ENCODE peak calls at places on chromosome 5, in nine cellular contexts. V is fibroblast of mammary gland; A is stimulated activated CD4-positive, alpha-beta T cell treated with anti-CD3 and anti-CD28 coated beads, Interleukin-2, amount 100 ng/mL, for 48 hours; E is stimulated activated CD8-positive, alpha-beta memory T cell treated with anti-CD3 and anti-CD28 coated beads, Interleukin-15, amount 100 ng/mL, for 1 hour; T is EH; W is AG04450; G is NCI-H2107; J is activated CD8-positive, alpha-beta memory T cell treated with anti-CD3 and anti-CD28 coated beads, Interleukin-2, amount 10 ng/mL, durations not matched to agents 7 days and 5 days; F is nucleus accumbens. S is an unnamed sample.

GRCh38 chr5:1769752-1770442 is 29.7 kb downstream of the MRPL36 start:
- DNase-seq in V (no peak), A (no peak), E (no peak), T (no peak), W (no peak), G (no peak), J (no peak), F (no peak), S (no peak)

GRCh38 chr5:10192309-10192708 is 57.4 kb downstream of the ATPSCKMT start:
- DNase-seq in V (peak), A (no peak), E (no peak), T (peak), W (peak), G (no peak), J (no peak), F (no peak), S (no peak)

GRCh38 chr5:14730881-14731280 is 66.4 kb downstream of the OTULIN start:
- DNase-seq in V (no peak), A (no peak), E (no peak), T (no peak), W (no peak), G (no peak), J (no peak), F (no peak), S (no peak)

GRCh38 chr5:151020304-151021031 is at the start of gene GPX3:
- DNase-seq in V (no peak), A (no peak), E (no peak), T (peak), W (no peak), G (no peak), J (no peak), F (peak), S (no peak)

GRCh38 chr5:38094889-38095288 is 163.5 kb upstream of the EGFLAM start:
- DNase-seq in V (no peak), A (no peak), E (no peak), T (no peak), W (no peak), G (no peak), J (no peak), F (no peak), S (no peak)

GRCh38 chr5:150788974-150789373 is 10.4 kb downstream of the SMIM3 start:
- DNase-seq in V (no peak), A (no peak), E (no peak), T (no peak), W (no peak), G (no peak), J (no peak), F (no peak), S (no peak)

GRCh38 chr5:77397686-77398300 is 94.3 kb downstream of the WDR41 start:
- DNase-seq in V (no peak), A (no peak), E (no peak), T (peak), W (no peak), G (no peak), J (no peak), F (no peak), S (no peak)

GRCh38 chr5:6197427-6197826 is 180.9 kb downstream of the MED10 start:
- DNase-seq in V (no peak), A (no peak), E (no peak), T (no peak), W (no peak), G (no peak), J (no peak), F (no peak), S (no peak)

GRCh38 chr5:1998348-1998669 is 115.6 kb upstream of the IRX4 start:
- DNase-seq in V (no peak), A (no peak), E (no peak), T (no peak), W (no peak), G (no peak), J (no peak), F (no peak), S (no peak)

GRCh38 chr5:115920171-115920725 is 42.0 kb upstream of the LVRN start:
- DNase-seq in V (peak), A (no peak), E (no peak), T (no peak), W (no peak), G (no peak), J (no peak), F (no peak), S (no peak)

GRCh38 chr5:43041669-43042175 is 1.6 kb upstream of the ANXA2R start:
- DNase-seq in V (peak), A (peak), E (no peak), T (peak), W (peak), G (peak), J (no peak), F (peak), S (no peak)

GRCh38 chr5:172549708-172550095 is 91.4 kb upstream of the NEURL1B start:
- DNase-seq in V (no peak), A (no peak), E (no peak), T (no peak), W (no peak), G (peak), J (no peak), F (no peak), S (no peak)

GRCh38 chr5:145531038-145531734 is 304.0 kb downstream of the PRELID2 start:
- DNase-seq in V (peak), A (no peak), E (no peak), T (peak), W (peak), G (no peak), J (no peak), F (no peak), S (no peak)

GRCh38 chr5:14663734-14664269 is 716 bp upstream of the OTULIN start:
- DNase-seq in V (no peak), A (no peak), E (no peak), T (no peak), W (no peak), G (no peak), J (peak), F (no peak), S (no peak)

GRCh38 chr5:14510880-14511279 is 70.7 kb upstream of the OTULINL start:
- DNase-seq in V (peak), A (no peak), E (no peak), T (no peak), W (no peak), G (no peak), J (no peak), F (no peak), S (no peak)

GRCh38 chr5:401216-402034 is 41.6 kb upstream of the EXOC3 start:
- DNase-seq in V (no peak), A (no peak), E (no peak), T (no peak), W (no peak), G (no peak), J (no peak), F (no peak), S (no peak)

GRCh38 chr5:153321478-153321877 is 169.0 kb upstream of the GRIA1 start:
- DNase-seq in V (no peak), A (no peak), E (no peak), T (no peak), W (no peak), G (no peak), J (no peak), F (no peak), S (no peak)

S was measured in effector memory CD8-positive, alpha-beta T cell.